ENCODE peak calls at places on chromosomes 1 and 21, in nine cellular contexts. R is breast epithelium, Q is esophagus squamous epithelium, A is IMR-90, C is prostate gland, Z is body of pancreas, F is sigmoid colon, V is ovary, S is suprapubic skin. X is an unnamed sample.

GRCh38 chr21:44024895-44025353 is 12.8 kb downstream of the TRAPPC10 start:
- DNase-seq in C (no peak), S (peak; percentile 75), Z (no peak), R (peak; percentile 24), Q (no peak), F (peak; percentile 85), V (peak; percentile 70), A (peak; percentile 67), X (peak; percentile 40)

GRCh38 chr1:84253891-84254290 is 47.6 kb upstream of the SAMD13 start:
- DNase-seq in V (no peak), F (peak; percentile 65), A (peak; percentile 97), S (no peak), R (peak; percentile 49), Q (no peak), Z (peak; percentile 26), C (peak; percentile 34), X (no peak)

GRCh38 chr1:21321963-21322680 is 31.9 kb upstream of the ECE1 start:
- DNase-seq in Q (no peak), S (no peak), Z (no peak), F (peak; percentile 70), A (no peak), R (no peak), C (no peak), V (peak; percentile 61), X (no peak)

GRCh38 chr1:12294076-12294475 is 64.2 kb downstream of the VPS13D start:
- DNase-seq in S (no peak), Q (no peak), R (no peak), Z (no peak), A (peak; percentile 55), C (no peak), V (no peak), F (no peak), X (no peak)

GRCh38 chr1:107963601-107964396 is 1.2 kb downstream of the VAV3 start:
- DNase-seq in S (peak; percentile 81), R (no peak), Q (no peak), Z (no peak), C (peak; percentile 8), A (no peak), V (no peak), F (peak; percentile 59), X (no peak)

GRCh38 chr1:37325010-37325409 is 149.4 kb upstream of the ZC3H12A start:
- DNase-seq in A (no peak), S (no peak), F (no peak), C (no peak), Q (no peak), V (no peak), Z (no peak), R (no peak), X (no peak)

GRCh38 chr1:47571161-47571560 is 133.3 kb downstream of the FOXD2 start:
- DNase-seq in C (no peak), R (no peak), A (no peak), Z (no peak), V (no peak), Q (no peak), S (no peak), F (no peak), X (no peak)

GRCh38 chr1:64505944-64506658 is 36.2 kb downstream of the CACHD1 start:
- DNase-seq in Q (no peak), F (no peak), R (peak; percentile 56), C (no peak), A (no peak), S (no peak), Z (peak; percentile 35), V (no peak), X (no peak)

GRCh38 chr1:199302554-199302953 is 663.7 kb downstream of the PTPRC start:
- DNase-seq in S (no peak), Z (no peak), V (no peak), R (no peak), Q (no peak), C (no peak), A (peak; percentile 19), F (no peak), X (no peak)

GRCh38 chr1:24749257-24749656 is 4.0 kb downstream of the CLIC4 start:
- DNase-seq in V (no peak), S (no peak), C (no peak), R (no peak), F (no peak), Q (no peak), Z (no peak), A (no peak), X (no peak)

GRCh38 chr1:222794656-222795474 is 20.0 kb upstream of the DISP1 start:
- DNase-seq in F (no peak), R (no peak), S (no peak), V (no peak), Q (no peak), C (no peak), Z (no peak), A (no peak), X (no peak)

GRCh38 chr21:42496839-42497202 is 797 bp upstream of the RSPH1 start:
- DNase-seq in C (no peak), R (no peak), F (peak; percentile 77), A (no peak), Q (no peak), Z (no peak), S (peak; percentile 79), V (no peak), X (no peak)

GRCh38 chr1:33366766-33367487 is 46.0 kb upstream of the A3GALT2 start:
- DNase-seq in A (no peak), S (peak; percentile 63), F (no peak), R (no peak), Q (no peak), Z (no peak), V (no peak), C (no peak), X (no peak)

GRCh38 chr1:244319283-244320132 is 132.2 kb downstream of the ADSS2 start:
- DNase-seq in S (no peak), Z (no peak), Q (peak; percentile 14), V (no peak), C (no peak), A (peak; percentile 90), F (no peak), R (no peak), X (no peak)

GRCh38 chr1:43522776-43523480 is 7.8 kb upstream of the PTPRF start:
- DNase-seq in V (no peak), R (no peak), A (peak; percentile 93), S (peak; percentile 41), Q (no peak), F (peak; percentile 14), C (no peak), Z (no peak), X (no peak)

GRCh38 chr1:182297312-182297711 is 94.3 kb downstream of the GLUL start:
- DNase-seq in S (no peak), F (no peak), C (no peak), V (no peak), A (no peak), R (no peak), Q (no peak), Z (no peak), X (no peak)

GRCh38 chr1:182292193-182292741 is 99.3 kb downstream of the GLUL start:
- DNase-seq in Q (no peak), C (no peak), F (no peak), V (no peak), S (no peak), R (no peak), Z (no peak), A (no peak), X (no peak)

GRCh38 chr1:182295697-182296096 is 95.9 kb downstream of the GLUL start:
- DNase-seq in S (no peak), R (no peak), C (no peak), Z (no peak), Q (no peak), A (no peak), V (no peak), F (no peak), X (no peak)

GRCh38 chr1:182291584-182292192 is 99.9 kb downstream of the GLUL start:
- DNase-seq in A (no peak), Q (no peak), C (no peak), V (no peak), F (no peak), S (no peak), R (no peak), Z (peak; percentile 34), X (no peak)

DNA sequence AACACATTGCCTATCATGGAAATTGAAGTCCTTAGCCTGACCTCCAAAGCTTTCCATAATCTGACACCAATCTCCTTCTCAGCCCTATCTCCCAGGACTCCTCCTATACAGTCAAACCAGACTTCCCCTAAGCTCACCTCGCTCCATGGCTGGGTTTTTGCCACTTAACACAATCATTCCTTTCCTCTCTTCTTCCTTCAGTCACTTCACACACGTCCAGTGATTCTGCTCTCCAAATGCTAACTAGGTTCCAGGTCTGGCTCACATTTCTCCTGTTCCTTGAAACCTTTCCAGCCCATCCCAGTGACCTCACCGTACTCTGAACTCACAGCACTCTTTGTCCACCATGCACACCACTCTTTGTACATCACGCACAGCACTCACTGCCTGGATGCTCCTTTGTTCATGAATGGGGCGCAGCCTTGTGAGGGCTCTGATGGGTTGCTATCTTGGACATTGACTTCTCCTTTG is 98.4 kb downstream of the GLUL start:
- DNase-seq in F (no peak), A (no peak), V (no peak), C (no peak), Q (no peak), R (no peak), Z (no peak), S (no peak), X (no peak)
- TF ChIP-seq POLR2A in F (no peak), A (no peak), V (no peak), C (no peak), Q (no peak), R (no peak), Z (no peak), S (no peak), X (no peak)

GRCh38 chr1:153944005-153944821 is 2.3 kb downstream of the DENND4B start:
- DNase-seq in A (no peak), F (no peak), Z (no peak), V (no peak), S (no peak), R (no peak), C (no peak), Q (no peak), X (no peak)
- H3K4me3 ChIP-seq in A (no peak overlapping the region), F (peak overlapping the region; percentile 98), Z (no peak overlapping the region), V (no peak overlapping the region), S (peak overlapping the region; percentile 97), R (peak overlapping the region; percentile 94), C (no peak overlapping the region), Q (peak overlapping the region; percentile 77), X (no peak overlapping the region)

DNA sequence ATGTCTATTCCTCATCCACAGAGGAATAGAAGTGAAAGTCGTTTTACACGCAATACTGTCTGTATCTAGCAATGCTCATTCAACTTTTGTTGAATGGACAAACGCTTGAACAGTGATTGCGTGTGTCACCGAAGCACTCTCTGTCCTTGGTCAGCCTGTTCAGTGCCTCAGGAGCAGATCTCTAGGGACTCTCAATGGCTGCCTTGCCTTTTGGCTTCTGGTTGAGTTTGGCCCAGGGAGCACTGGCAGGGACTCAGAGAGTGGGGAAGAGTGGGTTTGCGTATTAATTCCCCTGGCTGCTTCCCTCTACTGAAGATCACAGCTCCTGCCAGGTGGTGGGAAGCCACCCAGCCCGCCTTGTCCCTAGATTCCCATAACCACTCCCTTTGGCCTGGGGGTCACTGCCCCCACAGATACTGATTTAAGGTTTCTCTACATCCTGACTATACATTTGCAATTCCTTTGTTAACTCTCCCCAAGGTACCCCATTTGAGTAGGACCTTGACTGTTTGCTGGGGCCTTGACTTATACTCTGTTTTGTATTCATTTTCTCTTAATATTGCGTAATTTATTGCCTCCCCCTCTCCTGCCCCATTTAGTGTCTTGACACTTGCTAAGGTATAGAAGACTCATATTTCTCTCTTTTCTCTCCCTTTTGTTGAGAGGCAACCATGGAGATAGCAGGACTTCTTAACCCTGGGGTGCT is 61.7 kb upstream of the USP24 start:
- DNase-seq in Z (no peak), Q (no peak), F (no peak), C (no peak), A (no peak), R (no peak), V (no peak), S (no peak), X (no peak)
- TF ChIP-seq CTCF in Z (no peak), Q (no peak), F (no peak), C (no peak), A (no peak), R (no peak), V (no peak), S (no peak), X (no peak)

GRCh38 chr1:119902775-119903442 is 6.6 kb upstream of the ADAM30 start:
- DNase-seq in V (no peak), R (no peak), Z (no peak), Q (no peak), S (no peak), A (no peak), C (no peak), F (no peak), X (no peak)
- TF ChIP-seq POLR2A in V (no peak), R (no peak), Z (no peak), Q (no peak), S (no peak), A (no peak), C (no peak), F (no peak), X (no peak)

X was measured in uterus.